ENCODE peak calls at places on chromosomes 5 and 9, in five cellular contexts. One of them, this sample, is unnamed. For H3K9me2, the result is how much of the 10 kb centered on the place peaks cover.

GRCh38 chr5:169923988-169924387 is 56.3 kb downstream of the INSYN2B start:
- DNase-seq in HCT116: no peak
- DNase-seq in MM.1S: no peak
- DNase-seq in hepatocyte: no peak
- DNase-seq in GM23338: no peak
- DNase-seq in this sample: no peak

GRCh38 chr5:166370928-166371690 is 1920.3 kb upstream of the WWC1 start:
- DNase-seq in HCT116: no peak
- DNase-seq in hepatocyte: no peak
- DNase-seq in GM23338: no peak
- DNase-seq in MM.1S: peak
- DNase-seq in this sample: no peak

GRCh38 chr9:68708513-68708912 is 3.5 kb downstream of the PIP5K1B start:
- DNase-seq in MM.1S: no peak
- DNase-seq in GM23338: no peak
- DNase-seq in hepatocyte: no peak
- DNase-seq in HCT116: no peak
- DNase-seq in this sample: peak

GRCh38 chr5:167726641-167727040 is 564.8 kb upstream of the WWC1 start:
- DNase-seq in HCT116: no peak
- DNase-seq in hepatocyte: no peak
- DNase-seq in GM23338: peak
- DNase-seq in MM.1S: no peak
- DNase-seq in this sample: no peak

GRCh38 chr9:20394928-20395327 is 227.4 kb downstream of the MLLT3 start:
- DNase-seq in HCT116: no peak
- DNase-seq in GM23338: peak
- DNase-seq in MM.1S: no peak
- DNase-seq in hepatocyte: no peak
- DNase-seq in this sample: no peak

GRCh38 chr9:110432253-110432652 is 94.6 kb upstream of the TXNDC8 start:
- DNase-seq in HCT116: no peak
- DNase-seq in MM.1S: no peak
- DNase-seq in hepatocyte: no peak
- DNase-seq in GM23338: no peak
- DNase-seq in this sample: no peak

GRCh38 chr9:92265159-92265558 is 28.3 kb downstream of the IARS1 start:
- DNase-seq in HCT116: no peak
- DNase-seq in MM.1S: no peak
- DNase-seq in hepatocyte: no peak
- DNase-seq in GM23338: no peak
- DNase-seq in this sample: no peak

GRCh38 chr5:141957367-141957993 is 522 bp downstream of the PCDH12 start:
- DNase-seq in hepatocyte: no peak
- DNase-seq in MM.1S: no peak
- DNase-seq in GM23338: peak
- DNase-seq in HCT116: no peak
- DNase-seq in this sample: no peak

GRCh38 chr5:134079748-134080581 is 34.5 kb upstream of the TCF7 start:
- DNase-seq in GM23338: no peak
- DNase-seq in HCT116: no peak
- DNase-seq in hepatocyte: no peak
- DNase-seq in MM.1S: no peak
- DNase-seq in this sample: no peak

GRCh38 chr5:172901788-172902496 is 57.3 kb upstream of the RPL26L1 start:
- DNase-seq in hepatocyte: peak
- DNase-seq in MM.1S: no peak
- DNase-seq in GM23338: peak
- DNase-seq in HCT116: no peak
- DNase-seq in this sample: no peak

GRCh38 chr9:96382175-96382574 is 1.3 kb downstream of the SLC35D2 start:
- DNase-seq in hepatocyte: no peak
- DNase-seq in MM.1S: no peak
- DNase-seq in HCT116: peak
- DNase-seq in GM23338: no peak
- DNase-seq in this sample: no peak

GRCh38 chr9:118651511-118651910 is 717.7 kb downstream of the BRINP1 start:
- DNase-seq in HCT116: no peak
- DNase-seq in MM.1S: no peak
- DNase-seq in GM23338: no peak
- DNase-seq in hepatocyte: no peak
- DNase-seq in this sample: no peak

GRCh38 chr5:122478741-122479459 is 166.9 kb downstream of the SNCAIP start:
- DNase-seq in hepatocyte: peak
- DNase-seq in MM.1S: no peak
- DNase-seq in HCT116: peak
- DNase-seq in GM23338: no peak
- DNase-seq in this sample: no peak

GRCh38 chr5:24314106-24314505 is 330.7 kb downstream of the CDH10 start:
- DNase-seq in GM23338: no peak
- DNase-seq in HCT116: no peak
- DNase-seq in MM.1S: no peak
- DNase-seq in hepatocyte: no peak
- DNase-seq in this sample: no peak

GRCh38 chr9:129009584-129010141 is 18.5 kb downstream of the SH3GLB2 start:
- DNase-seq in MM.1S: no peak
- DNase-seq in hepatocyte: peak
- DNase-seq in GM23338: no peak
- DNase-seq in HCT116: no peak
- DNase-seq in this sample: no peak

GRCh38 chr9:130883479-130883878 is 13.1 kb downstream of the QRFP start:
- DNase-seq in GM23338: no peak
- DNase-seq in hepatocyte: no peak
- DNase-seq in MM.1S: no peak
- DNase-seq in HCT116: no peak
- DNase-seq in this sample: no peak

GRCh38 chr5:131959906-131960305 is 14.4 kb upstream of the MEIKIN start:
- DNase-seq in GM23338: no peak
- DNase-seq in HCT116: no peak
- DNase-seq in hepatocyte: no peak
- DNase-seq in MM.1S: no peak
- DNase-seq in this sample: no peak

GRCh38 chr9:109329274-109330258 is 8.7 kb upstream of the EPB41L4B start:
- DNase-seq in GM23338: peak
- DNase-seq in HCT116: no peak
- DNase-seq in hepatocyte: peak
- DNase-seq in MM.1S: no peak
- DNase-seq in this sample: no peak

GRCh38 chr5:42057254-42057690 is 132.2 kb downstream of the FBXO4 start:
- DNase-seq in GM23338: peak
- DNase-seq in HCT116: peak
- DNase-seq in hepatocyte: peak
- DNase-seq in MM.1S: peak
- DNase-seq in this sample: peak

GRCh38 chr5:151198861-151199260 is 25.0 kb downstream of the CCDC69 start:
- DNase-seq in GM23338: peak
- DNase-seq in hepatocyte: no peak
- DNase-seq in HCT116: no peak
- DNase-seq in MM.1S: no peak
- DNase-seq in this sample: no peak

GRCh38 chr9:87607859-87608258 is 110.2 kb downstream of the DAPK1 start:
- DNase-seq in GM23338: no peak
- DNase-seq in HCT116: no peak
- DNase-seq in MM.1S: no peak
- DNase-seq in hepatocyte: no peak
- DNase-seq in this sample: no peak

GRCh38 chr5:139705191-139705590 is 57.0 kb downstream of the CXXC5 start:
- DNase-seq in hepatocyte: no peak
- DNase-seq in MM.1S: no peak
- DNase-seq in HCT116: no peak
- DNase-seq in GM23338: no peak
- DNase-seq in this sample: no peak

GRCh38 chr5:145923405-145923804 is 13.0 kb upstream of the SH3RF2 start:
- DNase-seq in GM23338: no peak
- DNase-seq in MM.1S: no peak
- DNase-seq in hepatocyte: no peak
- DNase-seq in HCT116: no peak
- DNase-seq in this sample: no peak

GRCh38 chr5:1470762-1471211 is 25.5 kb upstream of the SLC6A3 start:
- DNase-seq in MM.1S: no peak
- DNase-seq in hepatocyte: no peak
- DNase-seq in HCT116: no peak
- DNase-seq in GM23338: no peak
- DNase-seq in this sample: no peak

GRCh38 chr5:95866431-95867063 is 44.0 kb upstream of the GLRX start:
- DNase-seq in hepatocyte: no peak
- DNase-seq in GM23338: no peak
- DNase-seq in MM.1S: no peak
- DNase-seq in HCT116: no peak
- DNase-seq in this sample: no peak

GRCh38 chr5:32229586-32229985 is 55.5 kb upstream of the GOLPH3 start:
- DNase-seq in MM.1S: no peak
- DNase-seq in hepatocyte: no peak
- DNase-seq in HCT116: no peak
- DNase-seq in GM23338: no peak
- DNase-seq in this sample: no peak

GRCh38 chr5:170475269-170476000 is 28.4 kb upstream of the KCNIP1 start:
- DNase-seq in hepatocyte: no peak
- DNase-seq in MM.1S: no peak
- DNase-seq in HCT116: no peak
- DNase-seq in GM23338: no peak
- DNase-seq in this sample: no peak

GRCh38 chr5:98753507-98753906 is 20.0 kb upstream of the RGMB start:
- DNase-seq in HCT116: no peak
- DNase-seq in MM.1S: no peak
- DNase-seq in GM23338: peak
- DNase-seq in hepatocyte: no peak
- DNase-seq in this sample: no peak

GRCh38 chr5:115543365-115543700 is 1.2 kb downstream of the FEM1C start:
- DNase-seq in hepatocyte: peak
- DNase-seq in MM.1S: peak
- DNase-seq in GM23338: no peak
- DNase-seq in HCT116: no peak
- DNase-seq in this sample: no peak

GRCh38 chr5:173394701-173395100 is 66.5 kb upstream of the STC2 start:
- DNase-seq in GM23338: no peak
- DNase-seq in hepatocyte: no peak
- DNase-seq in HCT116: no peak
- DNase-seq in MM.1S: no peak
- DNase-seq in this sample: no peak

GRCh38 chr9:61673664-61674381 is 484.0 kb downstream of the SPATA31A7 start:
- DNase-seq in MM.1S: no peak
- DNase-seq in HCT116: no peak
- DNase-seq in GM23338: no peak
- DNase-seq in hepatocyte: no peak
- DNase-seq in this sample: no peak

GRCh38 chr9:109182940-109183798 is 16.1 kb upstream of the FRRS1L start:
- DNase-seq in GM23338: peak
- DNase-seq in MM.1S: peak
- DNase-seq in hepatocyte: peak
- DNase-seq in HCT116: peak
- DNase-seq in this sample: peak

DNA sequence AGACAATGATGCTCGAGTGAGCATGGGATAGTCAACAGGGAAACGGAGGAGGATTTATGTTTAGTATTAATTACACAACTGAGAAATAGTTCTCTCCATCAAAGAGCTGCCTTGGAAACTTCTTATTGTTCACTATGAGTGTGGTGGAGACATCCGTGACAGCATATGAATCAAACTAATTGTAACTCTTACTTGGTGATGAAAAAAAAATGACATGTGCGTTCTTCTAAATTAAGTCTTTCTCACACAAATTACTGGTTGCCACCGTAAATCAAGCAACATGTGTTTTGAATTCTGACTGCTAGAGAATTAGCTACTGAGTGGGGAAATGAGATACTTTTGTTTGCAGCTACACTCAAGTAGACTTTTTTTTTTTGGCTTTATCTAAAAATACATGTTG is 179.5 kb downstream of the CFAP90 start:
- DNase-seq in GM23338: no peak
- DNase-seq in hepatocyte: no peak
- DNase-seq in MM.1S: no peak
- DNase-seq in HCT116: no peak
- DNase-seq in this sample: no peak
- H3K4me3 ChIP-seq in GM23338: no peak
- H3K4me3 ChIP-seq in hepatocyte: no peak
- H3K4me3 ChIP-seq in MM.1S: no peak
- H3K4me3 ChIP-seq in HCT116: no peak
- H3K4me3 ChIP-seq in this sample: no peak

DNA sequence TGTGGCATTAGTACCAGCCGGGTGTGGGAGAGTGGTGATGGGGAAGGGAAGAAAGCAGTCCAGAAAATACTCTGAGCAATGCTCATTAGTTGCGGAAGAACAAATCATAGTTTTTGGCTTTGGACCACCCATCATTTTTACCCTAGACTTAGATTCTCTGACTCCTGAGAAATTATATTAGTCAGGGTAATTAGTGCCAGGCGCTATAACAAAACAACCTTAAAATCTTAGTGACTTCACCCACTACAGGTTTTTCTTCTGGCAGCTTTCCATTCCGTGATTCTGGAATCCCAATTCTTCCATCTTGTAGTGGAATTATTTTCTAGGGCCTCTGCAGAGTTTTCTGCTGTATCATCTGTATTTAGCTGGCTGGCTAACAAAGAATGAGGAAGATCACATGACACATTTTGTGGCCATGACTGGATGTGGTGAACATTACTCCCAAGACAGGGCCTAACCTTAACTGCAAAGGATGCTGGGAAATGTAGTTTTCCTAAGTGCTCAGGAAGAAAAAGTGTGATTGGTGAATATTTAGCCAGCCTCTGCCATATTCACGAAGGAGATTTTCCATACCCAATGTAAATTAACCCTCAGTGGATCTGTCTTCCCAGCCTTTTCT is 373.0 kb upstream of the MEF2C start:
- DNase-seq in hepatocyte: peak
- DNase-seq in HCT116: peak
- DNase-seq in GM23338: peak
- DNase-seq in MM.1S: peak
- DNase-seq in this sample: peak
- H3K9me2 ChIP-seq in hepatocyte: under half
- H3K9me2 ChIP-seq in HCT116: under half
- H3K9me2 ChIP-seq in GM23338: under half
- H3K9me2 ChIP-seq in MM.1S: under half
- H3K9me2 ChIP-seq in this sample: under half

GRCh38 chr9:114503522-114504340 is 1.5 kb downstream of the WHRN start:
- DNase-seq in HCT116: no peak
- DNase-seq in hepatocyte: no peak
- DNase-seq in GM23338: no peak
- DNase-seq in MM.1S: peak
- DNase-seq in this sample: no peak

GRCh38 chr9:114505187-114506081 is at the start of gene WHRN:
- DNase-seq in MM.1S: peak
- DNase-seq in hepatocyte: peak
- DNase-seq in HCT116: peak
- DNase-seq in GM23338: peak
- DNase-seq in this sample: peak

GRCh38 chr9:114506082-114506390 is 763 bp upstream of the WHRN start:
- DNase-seq in hepatocyte: no peak
- DNase-seq in GM23338: no peak
- DNase-seq in HCT116: no peak
- DNase-seq in MM.1S: no peak
- DNase-seq in this sample: no peak

GRCh38 chr9:114503009-114503408 is 2.3 kb downstream of the WHRN start:
- DNase-seq in hepatocyte: no peak
- DNase-seq in MM.1S: peak
- DNase-seq in HCT116: no peak
- DNase-seq in GM23338: no peak
- DNase-seq in this sample: peak

GRCh38 chr9:114504341-114505186 is 709 bp downstream of the WHRN start:
- DNase-seq in hepatocyte: peak
- DNase-seq in GM23338: peak
- DNase-seq in MM.1S: peak
- DNase-seq in HCT116: peak
- DNase-seq in this sample: no peak
- TF ChIP-seq CTCF in hepatocyte: peak
- TF ChIP-seq CTCF in GM23338: peak
- TF ChIP-seq CTCF in MM.1S: peak
- TF ChIP-seq CTCF in HCT116: peak
- TF ChIP-seq CTCF in this sample: no peak

GRCh38 chr5:72441861-72442540 is 65.2 kb downstream of the ZNF366 start:
- DNase-seq in hepatocyte: no peak
- DNase-seq in GM23338: no peak
- DNase-seq in HCT116: peak
- DNase-seq in MM.1S: no peak
- DNase-seq in this sample: no peak
- H3K4me3 ChIP-seq in hepatocyte: no peak
- H3K4me3 ChIP-seq in GM23338: no peak
- H3K4me3 ChIP-seq in HCT116: no peak
- H3K4me3 ChIP-seq in MM.1S: no peak
- H3K4me3 ChIP-seq in this sample: no peak